ENCODE peak calls at places on chromosomes 7 and 10, in nine cellular contexts. One of them, this sample, is unnamed. For H3K27me3, the result is how much of the 10 kb centered on the place peaks cover.

GRCh38 chr10:69438531-69439349 is 12.5 kb upstream of the TSPAN15 start:
- DNase-seq in ovary: no peak
- DNase-seq in suprapubic skin: peak
- DNase-seq in heart left ventricle: no peak
- DNase-seq in body of pancreas: peak
- DNase-seq in spleen: peak
- DNase-seq in uterus: no peak
- DNase-seq in adrenal gland: no peak
- DNase-seq in breast epithelium: no peak
- DNase-seq in this sample: no peak

GRCh38 chr7:86947956-86948355 is 111.5 kb downstream of the ELAPOR2 start:
- DNase-seq in ovary: no peak
- DNase-seq in suprapubic skin: no peak
- DNase-seq in heart left ventricle: no peak
- DNase-seq in body of pancreas: no peak
- DNase-seq in spleen: no peak
- DNase-seq in uterus: no peak
- DNase-seq in adrenal gland: no peak
- DNase-seq in breast epithelium: no peak
- DNase-seq in this sample: no peak

GRCh38 chr7:42770106-42770505 is 141.8 kb downstream of the C7orf25 start:
- DNase-seq in ovary: no peak
- DNase-seq in suprapubic skin: no peak
- DNase-seq in heart left ventricle: no peak
- DNase-seq in body of pancreas: no peak
- DNase-seq in spleen: no peak
- DNase-seq in uterus: no peak
- DNase-seq in adrenal gland: no peak
- DNase-seq in breast epithelium: no peak
- DNase-seq in this sample: no peak

GRCh38 chr10:68989317-68989990 is 851 bp downstream of the KIFBP start:
- DNase-seq in ovary: no peak
- DNase-seq in suprapubic skin: no peak
- DNase-seq in heart left ventricle: no peak
- DNase-seq in body of pancreas: no peak
- DNase-seq in spleen: no peak
- DNase-seq in uterus: no peak
- DNase-seq in adrenal gland: no peak
- DNase-seq in breast epithelium: no peak
- DNase-seq in this sample: no peak

GRCh38 chr7:157408258-157409101 is 71.7 kb downstream of the DNAJB6 start:
- DNase-seq in ovary: no peak
- DNase-seq in suprapubic skin: no peak
- DNase-seq in heart left ventricle: peak
- DNase-seq in body of pancreas: no peak
- DNase-seq in spleen: no peak
- DNase-seq in uterus: no peak
- DNase-seq in adrenal gland: no peak
- DNase-seq in breast epithelium: no peak
- DNase-seq in this sample: no peak

GRCh38 chr10:129332476-129332875 is 134.6 kb upstream of the MGMT start:
- DNase-seq in ovary: no peak
- DNase-seq in suprapubic skin: no peak
- DNase-seq in heart left ventricle: no peak
- DNase-seq in body of pancreas: no peak
- DNase-seq in spleen: no peak
- DNase-seq in uterus: no peak
- DNase-seq in adrenal gland: no peak
- DNase-seq in breast epithelium: no peak
- DNase-seq in this sample: no peak

GRCh38 chr7:150448789-150449147 is 1.7 kb upstream of the GIMAP8 start:
- DNase-seq in ovary: peak
- DNase-seq in suprapubic skin: peak
- DNase-seq in heart left ventricle: peak
- DNase-seq in body of pancreas: peak
- DNase-seq in spleen: peak
- DNase-seq in uterus: peak
- DNase-seq in adrenal gland: peak
- DNase-seq in breast epithelium: peak
- DNase-seq in this sample: peak

GRCh38 chr7:122709930-122710646 is 7.4 kb upstream of the RNF148 start:
- DNase-seq in ovary: no peak
- DNase-seq in suprapubic skin: no peak
- DNase-seq in heart left ventricle: no peak
- DNase-seq in body of pancreas: no peak
- DNase-seq in spleen: no peak
- DNase-seq in uterus: no peak
- DNase-seq in adrenal gland: no peak
- DNase-seq in breast epithelium: no peak
- DNase-seq in this sample: no peak

GRCh38 chr10:76066457-76066856 is 635.0 kb downstream of the LRMDA start:
- DNase-seq in ovary: no peak
- DNase-seq in suprapubic skin: no peak
- DNase-seq in heart left ventricle: no peak
- DNase-seq in body of pancreas: no peak
- DNase-seq in spleen: no peak
- DNase-seq in uterus: no peak
- DNase-seq in adrenal gland: no peak
- DNase-seq in breast epithelium: no peak
- DNase-seq in this sample: no peak

GRCh38 chr10:116304923-116305322 is 19.3 kb upstream of the CCDC172 start:
- DNase-seq in ovary: no peak
- DNase-seq in suprapubic skin: no peak
- DNase-seq in heart left ventricle: no peak
- DNase-seq in body of pancreas: no peak
- DNase-seq in spleen: no peak
- DNase-seq in uterus: no peak
- DNase-seq in adrenal gland: no peak
- DNase-seq in breast epithelium: no peak
- DNase-seq in this sample: no peak

GRCh38 chr10:8752146-8752843 is 697.8 kb downstream of the GATA3 start:
- DNase-seq in ovary: no peak
- DNase-seq in suprapubic skin: no peak
- DNase-seq in heart left ventricle: no peak
- DNase-seq in body of pancreas: no peak
- DNase-seq in spleen: no peak
- DNase-seq in uterus: no peak
- DNase-seq in adrenal gland: no peak
- DNase-seq in breast epithelium: no peak
- DNase-seq in this sample: no peak

GRCh38 chr7:128099204-128099671 is 68.0 kb upstream of the LRRC4 start:
- DNase-seq in ovary: no peak
- DNase-seq in suprapubic skin: no peak
- DNase-seq in heart left ventricle: no peak
- DNase-seq in body of pancreas: no peak
- DNase-seq in spleen: no peak
- DNase-seq in uterus: no peak
- DNase-seq in adrenal gland: no peak
- DNase-seq in breast epithelium: no peak
- DNase-seq in this sample: no peak

GRCh38 chr10:71852335-71852937 is 1.4 kb upstream of the PSAP start:
- DNase-seq in ovary: no peak
- DNase-seq in suprapubic skin: no peak
- DNase-seq in heart left ventricle: peak
- DNase-seq in body of pancreas: peak
- DNase-seq in spleen: peak
- DNase-seq in uterus: no peak
- DNase-seq in adrenal gland: peak
- DNase-seq in breast epithelium: no peak
- DNase-seq in this sample: no peak

GRCh38 chr7:127667017-127667670 is 15.2 kb downstream of the SND1 start:
- DNase-seq in ovary: no peak
- DNase-seq in suprapubic skin: no peak
- DNase-seq in heart left ventricle: no peak
- DNase-seq in body of pancreas: no peak
- DNase-seq in spleen: no peak
- DNase-seq in uterus: no peak
- DNase-seq in adrenal gland: no peak
- DNase-seq in breast epithelium: no peak
- DNase-seq in this sample: no peak

GRCh38 chr7:148615085-148615750 is 24.7 kb downstream of the C7orf33 start:
- DNase-seq in ovary: no peak
- DNase-seq in suprapubic skin: no peak
- DNase-seq in heart left ventricle: no peak
- DNase-seq in body of pancreas: no peak
- DNase-seq in spleen: no peak
- DNase-seq in uterus: no peak
- DNase-seq in adrenal gland: no peak
- DNase-seq in breast epithelium: no peak
- DNase-seq in this sample: no peak
- H3K27me3 ChIP-seq in ovary: under half
- H3K27me3 ChIP-seq in suprapubic skin: under half
- H3K27me3 ChIP-seq in heart left ventricle: under half
- H3K27me3 ChIP-seq in body of pancreas: under half
- H3K27me3 ChIP-seq in spleen: under half
- H3K27me3 ChIP-seq in uterus: under half
- H3K27me3 ChIP-seq in adrenal gland: under half
- H3K27me3 ChIP-seq in breast epithelium: under half
- H3K27me3 ChIP-seq in this sample: under half

GRCh38 chr10:133458021-133458709 is 4.4 kb downstream of the SCART1 start:
- DNase-seq in ovary: peak
- DNase-seq in suprapubic skin: no peak
- DNase-seq in heart left ventricle: no peak
- DNase-seq in body of pancreas: no peak
- DNase-seq in spleen: no peak
- DNase-seq in uterus: no peak
- DNase-seq in adrenal gland: no peak
- DNase-seq in breast epithelium: no peak
- DNase-seq in this sample: no peak

GRCh38 chr10:133455196-133455595 is 1.5 kb downstream of the SCART1 start:
- DNase-seq in ovary: no peak
- DNase-seq in suprapubic skin: no peak
- DNase-seq in heart left ventricle: no peak
- DNase-seq in body of pancreas: no peak
- DNase-seq in spleen: no peak
- DNase-seq in uterus: no peak
- DNase-seq in adrenal gland: no peak
- DNase-seq in breast epithelium: peak
- DNase-seq in this sample: no peak

GRCh38 chr10:133455611-133456031 is 1.9 kb downstream of the SCART1 start:
- DNase-seq in ovary: no peak
- DNase-seq in suprapubic skin: no peak
- DNase-seq in heart left ventricle: no peak
- DNase-seq in body of pancreas: no peak
- DNase-seq in spleen: no peak
- DNase-seq in uterus: no peak
- DNase-seq in adrenal gland: no peak
- DNase-seq in breast epithelium: peak
- DNase-seq in this sample: no peak

GRCh38 chr10:133457100-133457841 is 3.5 kb downstream of the SCART1 start:
- DNase-seq in ovary: peak
- DNase-seq in suprapubic skin: no peak
- DNase-seq in heart left ventricle: no peak
- DNase-seq in body of pancreas: no peak
- DNase-seq in spleen: peak
- DNase-seq in uterus: no peak
- DNase-seq in adrenal gland: no peak
- DNase-seq in breast epithelium: peak
- DNase-seq in this sample: no peak

DNA sequence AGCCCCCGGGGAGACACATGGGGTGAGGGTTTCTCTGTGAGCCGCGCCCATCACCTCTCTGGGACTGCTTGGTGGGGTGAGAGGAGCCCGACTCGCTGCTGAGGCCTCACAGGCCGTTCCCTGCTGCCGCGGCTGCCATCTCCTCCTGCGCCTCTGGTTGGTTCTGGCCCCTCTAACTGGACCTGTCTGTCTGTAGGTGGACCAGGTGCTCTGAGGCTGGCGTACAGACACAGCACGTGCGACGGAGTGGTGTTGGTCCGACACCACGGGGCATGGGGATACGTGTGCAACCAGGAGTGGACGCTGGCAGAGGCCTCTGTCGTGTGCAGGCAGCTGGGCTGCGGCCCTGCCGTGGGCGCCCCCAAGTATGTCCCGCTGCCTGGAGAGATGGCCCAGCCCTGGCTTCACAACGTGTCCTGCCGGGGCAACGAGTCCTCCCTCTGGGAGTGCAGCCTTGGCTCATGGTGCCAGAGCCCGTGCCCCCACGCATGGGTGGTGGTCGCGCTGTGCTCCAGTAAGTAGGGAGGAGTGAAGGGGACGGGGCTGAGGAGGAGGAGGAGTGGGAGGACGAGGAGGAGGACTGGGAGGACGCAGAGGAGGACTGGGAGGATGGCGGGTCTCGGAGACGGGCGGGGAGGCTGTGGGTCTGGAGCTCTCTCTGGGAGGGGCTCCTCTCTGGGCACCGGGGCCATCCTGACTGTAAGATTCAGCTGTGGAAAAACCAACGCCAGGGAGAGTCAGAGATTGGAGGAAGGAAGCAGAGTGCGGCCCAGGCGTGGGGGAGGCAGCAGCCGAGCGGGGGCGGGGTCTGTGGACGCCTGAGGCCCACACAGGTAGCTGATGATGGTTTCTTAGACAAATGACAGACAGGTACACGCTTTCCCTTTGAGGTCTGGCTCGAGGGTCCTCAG is 2.6 kb downstream of the SCART1 start:
- DNase-seq in ovary: no peak
- DNase-seq in suprapubic skin: no peak
- DNase-seq in heart left ventricle: no peak
- DNase-seq in body of pancreas: no peak
- DNase-seq in spleen: no peak
- DNase-seq in uterus: no peak
- DNase-seq in adrenal gland: no peak
- DNase-seq in breast epithelium: peak
- DNase-seq in this sample: no peak
- H3K4me3 ChIP-seq in ovary: no peak
- H3K4me3 ChIP-seq in suprapubic skin: no peak
- H3K4me3 ChIP-seq in heart left ventricle: no peak
- H3K4me3 ChIP-seq in body of pancreas: no peak
- H3K4me3 ChIP-seq in spleen: no peak
- H3K4me3 ChIP-seq in uterus: no peak
- H3K4me3 ChIP-seq in adrenal gland: no peak
- H3K4me3 ChIP-seq in breast epithelium: no peak
- H3K4me3 ChIP-seq in this sample: no peak

GRCh38 chr7:97027427-97028234 is 3.0 kb upstream of the DLX5 start:
- DNase-seq in ovary: peak
- DNase-seq in suprapubic skin: peak
- DNase-seq in heart left ventricle: peak
- DNase-seq in body of pancreas: peak
- DNase-seq in spleen: peak
- DNase-seq in uterus: peak
- DNase-seq in adrenal gland: peak
- DNase-seq in breast epithelium: peak
- DNase-seq in this sample: peak
- TF ChIP-seq POLR2A in ovary: no peak
- TF ChIP-seq POLR2A in suprapubic skin: no peak
- TF ChIP-seq POLR2A in heart left ventricle: no peak
- TF ChIP-seq POLR2A in body of pancreas: no peak
- TF ChIP-seq POLR2A in spleen: no peak
- TF ChIP-seq POLR2A in uterus: no peak
- TF ChIP-seq POLR2A in adrenal gland: no peak
- TF ChIP-seq POLR2A in breast epithelium: no peak
- TF ChIP-seq POLR2A in this sample: no peak

GRCh38 chr10:7407368-7408002 is 3.3 kb downstream of the SFMBT2 start:
- DNase-seq in ovary: peak
- DNase-seq in suprapubic skin: no peak
- DNase-seq in heart left ventricle: peak
- DNase-seq in body of pancreas: no peak
- DNase-seq in spleen: peak
- DNase-seq in uterus: peak
- DNase-seq in adrenal gland: no peak
- DNase-seq in breast epithelium: no peak
- DNase-seq in this sample: no peak
- H3K27me3 ChIP-seq in ovary: under half
- H3K27me3 ChIP-seq in suprapubic skin: half or more
- H3K27me3 ChIP-seq in heart left ventricle: under half
- H3K27me3 ChIP-seq in body of pancreas: under half
- H3K27me3 ChIP-seq in spleen: under half
- H3K27me3 ChIP-seq in uterus: under half
- H3K27me3 ChIP-seq in adrenal gland: under half
- H3K27me3 ChIP-seq in breast epithelium: under half
- H3K27me3 ChIP-seq in this sample: under half

This sample was measured in testis.